ENCODE peak calls at places on chromosome 11, in nine cellular contexts. O is retinal pigment epithelial cell; M is NCI-H1930; K is stimulated activated CD8-positive, alpha-beta memory T cell treated with anti-CD3 and anti-CD28 coated beads, Interleukin-4, amount 100 ng/mL, for 1 hour; R is non-pigmented ciliary epithelial cell; H is H54; B is stimulated activated CD4-positive, alpha-beta T cell treated with anti-CD3 and anti-CD28 coated beads, Interleukin-1b, Interleukin-23, amount 100 ng/mL, for 1 hour; V is amniotic epithelial cell; T is AG08395. F is an unnamed sample.

GRCh38 chr11:10594407-10594806 is 25.9 kb upstream of the LYVE1 start:
- DNase-seq in O (no peak), M (no peak), K (no peak), R (no peak), H (no peak), B (no peak), V (no peak), T (no peak), F (no peak)

GRCh38 chr11:128964463-128964930 is 21.8 kb upstream of the TP53AIP1 start:
- DNase-seq in O (no peak), M (no peak), K (no peak), R (no peak), H (no peak), B (no peak), V (no peak), T (no peak), F (no peak)

GRCh38 chr11:35974878-35975578 is 31.2 kb downstream of the LDLRAD3 start:
- DNase-seq in O (no peak), M (no peak), K (no peak), R (no peak), H (no peak), B (no peak), V (no peak), T (no peak), F (no peak)

GRCh38 chr11:126406368-126406767 is 50.9 kb downstream of the ST3GAL4 start:
- DNase-seq in O (no peak), M (no peak), K (no peak), R (no peak), H (no peak), B (no peak), V (no peak), T (no peak), F (no peak)

GRCh38 chr11:129314381-129314780 is 61.3 kb upstream of the BARX2 start:
- DNase-seq in O (no peak), M (no peak), K (no peak), R (no peak), H (no peak), B (no peak), V (no peak), T (no peak), F (no peak)

GRCh38 chr11:125083312-125084056 is 20.4 kb downstream of the SLC37A2 start:
- DNase-seq in O (no peak), M (no peak), K (no peak), R (no peak), H (no peak), B (no peak), V (no peak), T (no peak), F (no peak)

GRCh38 chr11:70301191-70301590 is 30.7 kb downstream of the PPFIA1 start:
- DNase-seq in O (no peak), M (no peak), K (no peak), R (no peak), H (no peak), B (no peak), V (no peak), T (no peak), F (no peak)

GRCh38 chr11:35389897-35390462 is 29.4 kb downstream of the SLC1A2 start:
- DNase-seq in O (no peak), M (no peak), K (no peak), R (no peak), H (no peak), B (no peak), V (no peak), T (no peak), F (no peak)

GRCh38 chr11:110818032-110818687 is 105.9 kb upstream of the ARHGAP20 start:
- DNase-seq in O (no peak), M (no peak), K (no peak), R (no peak), H (no peak), B (no peak), V (peak), T (no peak), F (no peak)

GRCh38 chr11:45518096-45518852 is 147.1 kb downstream of the CHST1 start:
- DNase-seq in O (no peak), M (no peak), K (no peak), R (no peak), H (no peak), B (no peak), V (no peak), T (no peak), F (no peak)

GRCh38 chr11:42462558-42463310 is 849.1 kb upstream of the API5 start:
- DNase-seq in O (no peak), M (no peak), K (no peak), R (no peak), H (no peak), B (no peak), V (no peak), T (peak), F (no peak)

GRCh38 chr11:76139317-76139716 is 67.0 kb downstream of the WNT11 start:
- DNase-seq in O (no peak), M (no peak), K (no peak), R (no peak), H (no peak), B (no peak), V (no peak), T (no peak), F (no peak)

GRCh38 chr11:9947231-9947864 is 283.5 kb downstream of the SWAP70 start:
- DNase-seq in O (no peak), M (no peak), K (no peak), R (no peak), H (no peak), B (no peak), V (no peak), T (no peak), F (no peak)

GRCh38 chr11:100790073-100790472 is 103.0 kb downstream of the ARHGAP42 start:
- DNase-seq in O (no peak), M (no peak), K (no peak), R (no peak), H (no peak), B (no peak), V (no peak), T (no peak), F (no peak)

GRCh38 chr11:5476184-5476819 is 12.2 kb upstream of the OR52D1 start:
- DNase-seq in O (no peak), M (peak), K (no peak), R (peak), H (peak), B (peak), V (peak), T (peak), F (peak)

GRCh38 chr11:65444314-65445051 is 21.9 kb downstream of the NEAT1 start:
- DNase-seq in O (no peak), M (no peak), K (no peak), R (no peak), H (no peak), B (no peak), V (peak), T (no peak), F (peak)

GRCh38 chr11:134181707-134182106 is 42.1 kb downstream of the NCAPD3 start:
- DNase-seq in O (no peak), M (no peak), K (no peak), R (peak), H (no peak), B (no peak), V (no peak), T (peak), F (no peak)

GRCh38 chr11:65432686-65433582 is 10.3 kb downstream of the NEAT1 start:
- DNase-seq in O (no peak), M (no peak), K (no peak), R (no peak), H (no peak), B (no peak), V (peak), T (no peak), F (no peak)

F was measured in left lobe of liver.